ENCODE peak calls at places on chromosome 2, in eight cellular contexts. One of them, this sample, is unnamed.

GRCh38 chr2:26901326-26902183 is 53.6 kb downstream of the DPYSL5 start:
- DNase-seq in effector memory CD4-positive, alpha-beta T cell: no peak
- DNase-seq in anterior cingulate cortex: peak
- DNase-seq in amniotic stem cell: no peak
- DNase-seq in nephron progenitor cell: peak
- DNase-seq in NCI-H1105 treated with DMSO at 0.1 percent for 48 hours: no peak
- DNase-seq in T-cell: no peak
- DNase-seq in tibial artery: no peak
- DNase-seq in this sample: no peak

GRCh38 chr2:1010373-1011017 is 59.8 kb downstream of the SNTG2 start:
- DNase-seq in effector memory CD4-positive, alpha-beta T cell: no peak
- DNase-seq in nephron progenitor cell: peak
- DNase-seq in amniotic stem cell: no peak
- DNase-seq in anterior cingulate cortex: no peak
- DNase-seq in T-cell: no peak
- DNase-seq in NCI-H1105 treated with DMSO at 0.1 percent for 48 hours: peak
- DNase-seq in tibial artery: no peak
- DNase-seq in this sample: no peak

GRCh38 chr2:219997341-219997851 is 370.0 kb downstream of the SLC4A3 start:
- DNase-seq in effector memory CD4-positive, alpha-beta T cell: no peak
- DNase-seq in tibial artery: no peak
- DNase-seq in NCI-H1105 treated with DMSO at 0.1 percent for 48 hours: peak
- DNase-seq in amniotic stem cell: no peak
- DNase-seq in anterior cingulate cortex: peak
- DNase-seq in T-cell: no peak
- DNase-seq in nephron progenitor cell: peak
- DNase-seq in this sample: peak

GRCh38 chr2:96811916-96812315 is 4.2 kb upstream of the CNNM3 start:
- DNase-seq in tibial artery: no peak
- DNase-seq in effector memory CD4-positive, alpha-beta T cell: no peak
- DNase-seq in amniotic stem cell: no peak
- DNase-seq in nephron progenitor cell: no peak
- DNase-seq in anterior cingulate cortex: no peak
- DNase-seq in T-cell: no peak
- DNase-seq in NCI-H1105 treated with DMSO at 0.1 percent for 48 hours: no peak
- DNase-seq in this sample: no peak

GRCh38 chr2:85807756-85808155 is 54.0 kb downstream of the ATOH8 start:
- DNase-seq in effector memory CD4-positive, alpha-beta T cell: no peak
- DNase-seq in NCI-H1105 treated with DMSO at 0.1 percent for 48 hours: no peak
- DNase-seq in T-cell: no peak
- DNase-seq in anterior cingulate cortex: no peak
- DNase-seq in amniotic stem cell: no peak
- DNase-seq in tibial artery: peak
- DNase-seq in nephron progenitor cell: no peak
- DNase-seq in this sample: no peak

GRCh38 chr2:217517402-217517801 is 485.4 kb downstream of the TNS1 start:
- DNase-seq in T-cell: no peak
- DNase-seq in effector memory CD4-positive, alpha-beta T cell: no peak
- DNase-seq in tibial artery: no peak
- DNase-seq in nephron progenitor cell: no peak
- DNase-seq in NCI-H1105 treated with DMSO at 0.1 percent for 48 hours: no peak
- DNase-seq in amniotic stem cell: no peak
- DNase-seq in anterior cingulate cortex: no peak
- DNase-seq in this sample: no peak

GRCh38 chr2:55843096-55843991 is 80.2 kb downstream of the EFEMP1 start:
- DNase-seq in nephron progenitor cell: peak
- DNase-seq in NCI-H1105 treated with DMSO at 0.1 percent for 48 hours: peak
- DNase-seq in tibial artery: no peak
- DNase-seq in effector memory CD4-positive, alpha-beta T cell: no peak
- DNase-seq in anterior cingulate cortex: no peak
- DNase-seq in amniotic stem cell: peak
- DNase-seq in T-cell: no peak
- DNase-seq in this sample: no peak

GRCh38 chr2:218343591-218343990 is 13.1 kb upstream of the CATIP start:
- DNase-seq in T-cell: no peak
- DNase-seq in effector memory CD4-positive, alpha-beta T cell: no peak
- DNase-seq in nephron progenitor cell: no peak
- DNase-seq in tibial artery: peak
- DNase-seq in NCI-H1105 treated with DMSO at 0.1 percent for 48 hours: no peak
- DNase-seq in amniotic stem cell: peak
- DNase-seq in anterior cingulate cortex: no peak
- DNase-seq in this sample: no peak

GRCh38 chr2:71592181-71592711 is 138.9 kb downstream of the DYSF start:
- DNase-seq in amniotic stem cell: no peak
- DNase-seq in anterior cingulate cortex: peak
- DNase-seq in T-cell: no peak
- DNase-seq in tibial artery: no peak
- DNase-seq in nephron progenitor cell: peak
- DNase-seq in effector memory CD4-positive, alpha-beta T cell: no peak
- DNase-seq in NCI-H1105 treated with DMSO at 0.1 percent for 48 hours: no peak
- DNase-seq in this sample: no peak

GRCh38 chr2:223414646-223415045 is 187.5 kb downstream of the SCG2 start:
- DNase-seq in T-cell: no peak
- DNase-seq in tibial artery: peak
- DNase-seq in anterior cingulate cortex: no peak
- DNase-seq in amniotic stem cell: no peak
- DNase-seq in NCI-H1105 treated with DMSO at 0.1 percent for 48 hours: no peak
- DNase-seq in nephron progenitor cell: no peak
- DNase-seq in effector memory CD4-positive, alpha-beta T cell: no peak
- DNase-seq in this sample: no peak

GRCh38 chr2:160221391-160222276 is 21.6 kb upstream of the ITGB6 start:
- DNase-seq in T-cell: no peak
- DNase-seq in tibial artery: no peak
- DNase-seq in anterior cingulate cortex: no peak
- DNase-seq in NCI-H1105 treated with DMSO at 0.1 percent for 48 hours: no peak
- DNase-seq in effector memory CD4-positive, alpha-beta T cell: no peak
- DNase-seq in amniotic stem cell: peak
- DNase-seq in nephron progenitor cell: no peak
- DNase-seq in this sample: no peak

GRCh38 chr2:154673694-154674093 is 24.8 kb upstream of the KCNJ3 start:
- DNase-seq in effector memory CD4-positive, alpha-beta T cell: no peak
- DNase-seq in T-cell: no peak
- DNase-seq in nephron progenitor cell: no peak
- DNase-seq in anterior cingulate cortex: no peak
- DNase-seq in tibial artery: no peak
- DNase-seq in NCI-H1105 treated with DMSO at 0.1 percent for 48 hours: no peak
- DNase-seq in amniotic stem cell: no peak
- DNase-seq in this sample: no peak